ENCODE peak calls at places on chromosome 11, in seven cellular contexts. One of them, this sample, is unnamed.

GRCh38 chr11:65301491-65302329 is 13.0 kb upstream of the CDC42EP2 start:
- DNase-seq in H1: peak
- DNase-seq in HepG2: no peak
- DNase-seq in HCT116: no peak
- DNase-seq in SK-N-SH: peak
- DNase-seq in GM12878: no peak
- DNase-seq in K562: peak
- DNase-seq in this sample: no peak

GRCh38 chr11:36002196-36002595 is 58.3 kb downstream of the LDLRAD3 start:
- DNase-seq in GM12878: no peak
- DNase-seq in SK-N-SH: no peak
- DNase-seq in H1: no peak
- DNase-seq in HepG2: no peak
- DNase-seq in HCT116: no peak
- DNase-seq in K562: no peak
- DNase-seq in this sample: no peak

GRCh38 chr11:21622995-21623394 is 569.9 kb upstream of the ANO5 start:
- DNase-seq in H1: no peak
- DNase-seq in HCT116: no peak
- DNase-seq in GM12878: no peak
- DNase-seq in SK-N-SH: no peak
- DNase-seq in K562: no peak
- DNase-seq in HepG2: no peak
- DNase-seq in this sample: no peak

GRCh38 chr11:20041499-20041898 is 118.8 kb downstream of the DBX1 start:
- DNase-seq in H1: no peak
- DNase-seq in HCT116: no peak
- DNase-seq in HepG2: no peak
- DNase-seq in GM12878: no peak
- DNase-seq in K562: no peak
- DNase-seq in SK-N-SH: no peak
- DNase-seq in this sample: no peak

GRCh38 chr11:111671383-111671782 is 69.1 kb downstream of the SIK2 start:
- DNase-seq in GM12878: no peak
- DNase-seq in H1: no peak
- DNase-seq in HepG2: no peak
- DNase-seq in HCT116: no peak
- DNase-seq in SK-N-SH: no peak
- DNase-seq in K562: no peak
- DNase-seq in this sample: no peak

GRCh38 chr11:17743026-17743807 is 8.6 kb downstream of the KCNC1 start:
- DNase-seq in HCT116: no peak
- DNase-seq in GM12878: no peak
- DNase-seq in SK-N-SH: no peak
- DNase-seq in K562: no peak
- DNase-seq in HepG2: no peak
- DNase-seq in H1: no peak
- DNase-seq in this sample: no peak

GRCh38 chr11:43381802-43382201 is 23.1 kb downstream of the TTC17 start:
- DNase-seq in HCT116: no peak
- DNase-seq in GM12878: no peak
- DNase-seq in HepG2: no peak
- DNase-seq in K562: no peak
- DNase-seq in SK-N-SH: no peak
- DNase-seq in H1: no peak
- DNase-seq in this sample: no peak

GRCh38 chr11:62880803-62881578 is at the start of gene SLC3A2:
- DNase-seq in GM12878: peak
- DNase-seq in SK-N-SH: peak
- DNase-seq in K562: peak
- DNase-seq in HepG2: peak
- DNase-seq in HCT116: peak
- DNase-seq in H1: peak
- DNase-seq in this sample: peak

GRCh38 chr11:67484847-67485311 is 2.1 kb downstream of the AIP start:
- DNase-seq in HCT116: no peak
- DNase-seq in HepG2: no peak
- DNase-seq in H1: no peak
- DNase-seq in K562: no peak
- DNase-seq in GM12878: peak
- DNase-seq in SK-N-SH: no peak
- DNase-seq in this sample: no peak

GRCh38 chr11:24925091-24925490 is 428.2 kb downstream of the LUZP2 start:
- DNase-seq in K562: no peak
- DNase-seq in H1: no peak
- DNase-seq in HepG2: no peak
- DNase-seq in HCT116: no peak
- DNase-seq in GM12878: no peak
- DNase-seq in SK-N-SH: no peak
- DNase-seq in this sample: no peak

GRCh38 chr11:28566643-28567042 is 458.5 kb downstream of the METTL15 start:
- DNase-seq in GM12878: no peak
- DNase-seq in K562: peak
- DNase-seq in HCT116: peak
- DNase-seq in SK-N-SH: peak
- DNase-seq in H1: peak
- DNase-seq in HepG2: no peak
- DNase-seq in this sample: peak

GRCh38 chr11:15547685-15548084 is 433.0 kb downstream of the INSC start:
- DNase-seq in H1: no peak
- DNase-seq in GM12878: no peak
- DNase-seq in K562: no peak
- DNase-seq in HCT116: no peak
- DNase-seq in SK-N-SH: no peak
- DNase-seq in HepG2: no peak
- DNase-seq in this sample: no peak

GRCh38 chr11:60370811-60371297 is 7.5 kb upstream of the MS4A7 start:
- DNase-seq in GM12878: no peak
- DNase-seq in HCT116: no peak
- DNase-seq in HepG2: peak
- DNase-seq in H1: no peak
- DNase-seq in K562: no peak
- DNase-seq in SK-N-SH: no peak
- DNase-seq in this sample: peak

GRCh38 chr11:126214446-126215240 is 3.1 kb downstream of the FAM118B start:
- DNase-seq in GM12878: no peak
- DNase-seq in SK-N-SH: no peak
- DNase-seq in H1: no peak
- DNase-seq in HepG2: no peak
- DNase-seq in HCT116: no peak
- DNase-seq in K562: no peak
- DNase-seq in this sample: no peak

GRCh38 chr11:67119577-67120391 is 721 bp downstream of the KDM2A start:
- DNase-seq in HepG2: no peak
- DNase-seq in K562: peak
- DNase-seq in GM12878: no peak
- DNase-seq in SK-N-SH: peak
- DNase-seq in HCT116: no peak
- DNase-seq in H1: peak
- DNase-seq in this sample: peak

DNA sequence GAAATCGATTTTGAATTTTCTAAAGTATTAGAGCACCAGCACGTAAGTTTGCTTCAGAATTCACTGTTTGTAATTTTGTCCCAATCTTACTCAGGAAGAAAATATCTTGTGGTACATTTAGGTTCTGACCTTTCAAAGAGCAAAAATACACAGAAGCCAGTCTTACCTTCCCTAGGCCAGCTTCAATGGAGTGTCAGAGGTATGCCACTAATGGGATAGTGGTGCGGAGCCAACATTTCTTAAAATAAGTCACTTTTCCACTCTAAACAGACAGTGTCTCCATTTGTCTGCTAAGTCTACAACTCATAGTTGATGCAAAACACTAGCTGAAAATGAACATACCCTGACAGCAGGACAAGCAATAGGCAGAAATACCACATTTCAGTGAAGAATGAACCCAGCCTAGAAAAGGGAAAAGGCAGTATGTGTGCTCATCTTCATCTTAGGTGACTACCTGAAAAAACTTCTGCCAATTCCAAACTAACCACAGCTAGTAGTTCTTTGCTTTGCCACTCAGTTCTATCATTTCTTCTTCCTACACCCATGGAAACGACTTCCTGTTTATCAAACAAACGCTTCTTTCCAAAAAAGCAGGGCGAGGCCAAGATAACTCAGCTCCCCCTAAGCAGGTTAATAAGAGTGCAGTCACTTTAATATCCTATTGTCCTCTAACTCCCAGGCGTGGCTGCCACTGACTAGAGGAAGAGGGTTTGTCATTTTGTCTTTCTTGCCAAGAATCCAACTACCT is 94.0 kb upstream of the APOA1 start:
- DNase-seq in SK-N-SH: no peak
- DNase-seq in HepG2: no peak
- DNase-seq in H1: no peak
- DNase-seq in HCT116: no peak
- DNase-seq in GM12878: no peak
- DNase-seq in K562: no peak
- DNase-seq in this sample: no peak
- TF ChIP-seq SIN3A in SK-N-SH: no peak
- TF ChIP-seq SIN3A in HepG2: no peak
- TF ChIP-seq SIN3A in H1: no peak
- TF ChIP-seq SIN3A in HCT116: no peak
- TF ChIP-seq SIN3A in GM12878: no peak
- TF ChIP-seq SIN3A in K562: no peak
- TF ChIP-seq SIN3A in this sample: no peak

GRCh38 chr11:1863352-1864215 is 10.7 kb downstream of the LSP1 start:
- DNase-seq in GM12878: no peak
- DNase-seq in K562: peak
- DNase-seq in HCT116: peak
- DNase-seq in H1: no peak
- DNase-seq in SK-N-SH: peak
- DNase-seq in HepG2: peak
- DNase-seq in this sample: no peak

GRCh38 chr11:1862588-1863351 is 9.9 kb downstream of the LSP1 start:
- DNase-seq in GM12878: no peak
- DNase-seq in HepG2: no peak
- DNase-seq in K562: no peak
- DNase-seq in H1: no peak
- DNase-seq in HCT116: peak
- DNase-seq in SK-N-SH: no peak
- DNase-seq in this sample: no peak

GRCh38 chr11:1864831-1865665 is 12.2 kb downstream of the LSP1 start:
- DNase-seq in K562: no peak
- DNase-seq in HCT116: no peak
- DNase-seq in HepG2: no peak
- DNase-seq in GM12878: no peak
- DNase-seq in SK-N-SH: peak
- DNase-seq in H1: no peak
- DNase-seq in this sample: no peak

GRCh38 chr11:1866226-1866625 is 13.3 kb downstream of the LSP1 start:
- DNase-seq in HCT116: no peak
- DNase-seq in SK-N-SH: no peak
- DNase-seq in HepG2: no peak
- DNase-seq in K562: no peak
- DNase-seq in H1: no peak
- DNase-seq in GM12878: no peak
- DNase-seq in this sample: no peak

GRCh38 chr11:1864216-1864615 is 11.3 kb downstream of the LSP1 start:
- DNase-seq in HCT116: no peak
- DNase-seq in HepG2: no peak
- DNase-seq in GM12878: no peak
- DNase-seq in SK-N-SH: peak
- DNase-seq in K562: no peak
- DNase-seq in H1: no peak
- DNase-seq in this sample: no peak
- TF ChIP-seq POLR2AphosphoS5 in HCT116: no peak
- TF ChIP-seq POLR2AphosphoS5 in HepG2: no peak
- TF ChIP-seq POLR2AphosphoS5 in GM12878: no peak
- TF ChIP-seq POLR2AphosphoS5 in SK-N-SH: no peak
- TF ChIP-seq POLR2AphosphoS5 in K562: no peak
- TF ChIP-seq POLR2AphosphoS5 in H1: no peak
- TF ChIP-seq POLR2AphosphoS5 in this sample: no peak

DNA sequence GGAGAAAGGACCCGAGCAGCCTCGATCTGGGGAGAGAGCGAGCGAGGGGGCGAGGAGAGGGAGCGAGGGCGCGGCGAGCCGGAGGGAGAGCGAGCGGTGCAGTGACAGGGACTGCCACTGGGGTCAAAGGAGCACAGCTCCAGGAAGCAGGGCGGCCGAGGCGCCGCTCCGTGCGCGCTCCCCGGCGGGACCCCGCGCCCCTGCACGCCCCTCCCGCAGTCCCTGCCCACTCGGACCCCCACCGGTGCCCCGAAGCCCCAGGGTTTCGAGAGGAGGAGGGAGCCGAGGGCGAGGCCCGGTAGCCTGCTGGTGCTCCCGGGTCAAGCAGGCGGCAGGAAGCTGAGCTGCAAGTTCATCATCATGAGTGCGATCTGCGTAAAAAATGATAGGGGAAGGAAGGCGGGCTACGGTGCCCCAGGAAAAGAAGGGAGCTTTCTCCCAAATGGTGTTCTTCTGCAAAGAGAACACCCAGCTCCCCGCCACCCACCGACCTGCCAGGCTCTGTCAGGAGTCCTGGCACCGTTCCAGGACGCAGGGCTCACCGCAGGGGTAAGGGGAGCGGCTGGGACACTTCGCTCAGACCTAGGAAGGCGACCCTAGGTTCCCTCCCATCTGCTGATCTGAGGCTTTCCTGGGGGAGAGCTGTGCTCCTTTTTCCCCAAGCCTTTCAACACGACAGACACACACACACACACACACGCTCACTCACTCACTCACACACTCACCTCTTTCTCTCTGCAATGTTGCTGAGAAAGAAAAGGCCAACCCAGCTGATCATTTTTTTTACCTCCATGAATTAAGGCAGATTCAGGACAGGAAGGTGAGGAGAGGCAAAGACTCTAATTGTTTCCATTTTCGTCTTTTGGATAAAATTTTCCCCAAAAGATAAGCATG is at the start of gene MPPED2:
- DNase-seq in GM12878: no peak
- DNase-seq in HCT116: no peak
- DNase-seq in H1: peak
- DNase-seq in HepG2: no peak
- DNase-seq in SK-N-SH: peak
- DNase-seq in K562: peak
- DNase-seq in this sample: no peak
- TF ChIP-seq SIN3A in GM12878: no peak
- TF ChIP-seq SIN3A in HCT116: no peak
- TF ChIP-seq SIN3A in H1: peak
- TF ChIP-seq SIN3A in HepG2: no peak
- TF ChIP-seq SIN3A in SK-N-SH: no peak
- TF ChIP-seq SIN3A in K562: no peak
- TF ChIP-seq SIN3A in this sample: no peak

GRCh38 chr11:124761301-124762021 is 629 bp downstream of the ESAM start:
- DNase-seq in SK-N-SH: no peak
- DNase-seq in K562: no peak
- DNase-seq in GM12878: no peak
- DNase-seq in H1: peak
- DNase-seq in HepG2: no peak
- DNase-seq in HCT116: no peak
- DNase-seq in this sample: no peak

GRCh38 chr11:124762624-124763155 is 600 bp upstream of the ESAM start:
- DNase-seq in SK-N-SH: peak
- DNase-seq in GM12878: no peak
- DNase-seq in K562: peak
- DNase-seq in HepG2: no peak
- DNase-seq in HCT116: no peak
- DNase-seq in H1: no peak
- DNase-seq in this sample: no peak

GRCh38 chr11:124760806-124761205 is 1.3 kb downstream of the ESAM start:
- DNase-seq in HCT116: no peak
- DNase-seq in H1: no peak
- DNase-seq in GM12878: no peak
- DNase-seq in SK-N-SH: peak
- DNase-seq in HepG2: no peak
- DNase-seq in K562: no peak
- DNase-seq in this sample: no peak

GRCh38 chr11:124763156-124763947 is 1.3 kb upstream of the ESAM start:
- DNase-seq in HepG2: peak
- DNase-seq in K562: peak
- DNase-seq in HCT116: peak
- DNase-seq in SK-N-SH: peak
- DNase-seq in GM12878: no peak
- DNase-seq in H1: peak
- DNase-seq in this sample: no peak

GRCh38 chr11:124762077-124762623 is at the start of gene ESAM:
- DNase-seq in K562: peak
- DNase-seq in H1: peak
- DNase-seq in HepG2: no peak
- DNase-seq in SK-N-SH: peak
- DNase-seq in HCT116: no peak
- DNase-seq in GM12878: no peak
- DNase-seq in this sample: no peak
- TF ChIP-seq POLR2AphosphoS5 in K562: no peak
- TF ChIP-seq POLR2AphosphoS5 in H1: no peak
- TF ChIP-seq POLR2AphosphoS5 in HepG2: no peak
- TF ChIP-seq POLR2AphosphoS5 in SK-N-SH: no peak
- TF ChIP-seq POLR2AphosphoS5 in HCT116: peak
- TF ChIP-seq POLR2AphosphoS5 in GM12878: peak
- TF ChIP-seq POLR2AphosphoS5 in this sample: no peak